ENCODE peak calls at places on chromosomes 2 and 18, in eight cellular contexts. V, O, U, F, E, Y, D and W are unnamed samples.

GRCh38 chr2:188677182-188677581 is 297.0 kb upstream of the COL3A1 start:
- DNase-seq in Y (no peak), E (no peak), F (peak), U (no peak), O (no peak), D (no peak), V (no peak), W (peak)

GRCh38 chr2:202608142-202608852 is 26.5 kb upstream of the FAM117B start:
- DNase-seq in D (no peak), U (no peak), F (no peak), E (no peak), O (no peak), V (no peak), Y (peak), W (no peak)

GRCh38 chr2:240631561-240632290 is 6.4 kb downstream of the GPR35 start:
- DNase-seq in D (no peak), F (no peak), Y (no peak), V (no peak), E (no peak), U (no peak), O (no peak), W (no peak)

GRCh38 chr2:15028406-15028805 is 395.9 kb downstream of the LRATD1 start:
- DNase-seq in E (no peak), V (no peak), Y (no peak), F (no peak), O (no peak), U (no peak), D (no peak), W (no peak)

GRCh38 chr2:16323131-16323520 is 342.5 kb downstream of the CYRIA start:
- DNase-seq in E (no peak), F (no peak), V (no peak), U (no peak), D (no peak), Y (no peak), O (no peak), W (no peak)

GRCh38 chr2:206915136-206915535 is 24.2 kb upstream of the CPO start:
- DNase-seq in O (no peak), V (peak), D (no peak), E (no peak), F (peak), Y (peak), U (no peak), W (peak)

GRCh38 chr2:73264332-73264606 is 20.0 kb downstream of the FBXO41 start:
- DNase-seq in V (no peak), O (no peak), D (no peak), E (no peak), U (no peak), F (no peak), Y (no peak), W (no peak)

GRCh38 chr2:119126650-119127049 is 31.9 kb downstream of the C1QL2 start:
- DNase-seq in F (no peak), O (no peak), E (no peak), Y (peak), D (no peak), U (no peak), V (peak), W (peak)

GRCh38 chr2:110929528-110929927 is 191.2 kb upstream of the BCL2L11 start:
- DNase-seq in D (no peak), Y (no peak), V (no peak), F (no peak), E (no peak), U (no peak), O (no peak), W (no peak)

GRCh38 chr2:127199223-127199622 is 20.9 kb downstream of the CYP27C1 start:
- DNase-seq in O (no peak), U (no peak), E (no peak), V (no peak), D (no peak), F (no peak), Y (no peak), W (no peak)

GRCh38 chr2:20698916-20699613 is 32.1 kb downstream of the GDF7 start:
- DNase-seq in Y (no peak), V (no peak), D (no peak), F (peak), E (no peak), U (no peak), O (no peak), W (no peak)

GRCh38 chr18:48993586-48993985 is 42.8 kb upstream of the SMAD7 start:
- DNase-seq in D (no peak), U (no peak), Y (no peak), F (peak), V (peak), O (no peak), E (no peak), W (peak)

GRCh38 chr2:229489016-229489415 is 217.9 kb upstream of the PID1 start:
- DNase-seq in U (no peak), E (no peak), F (peak), D (no peak), O (peak), V (peak), Y (no peak), W (peak)

GRCh38 chr2:86333378-86333777 is 4.0 kb downstream of the REEP1 start:
- DNase-seq in V (no peak), F (no peak), O (no peak), Y (no peak), D (no peak), E (no peak), U (no peak), W (no peak)

GRCh38 chr18:50571606-50572005 is 11.7 kb downstream of the MAPK4 start:
- DNase-seq in E (no peak), D (no peak), O (no peak), U (no peak), Y (no peak), V (no peak), F (no peak), W (no peak)

GRCh38 chr2:233451950-233452349 is 97.7 kb downstream of the DGKD start:
- DNase-seq in F (no peak), D (no peak), U (no peak), V (no peak), O (no peak), Y (no peak), E (no peak), W (no peak)

GRCh38 chr2:10326151-10326616 is 23.5 kb downstream of the HPCAL1 start:
- DNase-seq in E (no peak), U (no peak), O (no peak), V (no peak), F (no peak), Y (no peak), D (no peak), W (no peak)

GRCh38 chr2:98623657-98624056 is 15.3 kb downstream of the UNC50 start:
- DNase-seq in F (no peak), E (no peak), D (no peak), V (peak), U (no peak), O (no peak), Y (peak), W (no peak)

GRCh38 chr2:142668420-142668819 is 209.0 kb upstream of the KYNU start:
- DNase-seq in E (no peak), U (no peak), V (no peak), O (no peak), D (no peak), Y (no peak), F (no peak), W (peak)

GRCh38 chr2:27154990-27155615 is 6.3 kb downstream of the TCF23 start:
- DNase-seq in F (no peak), V (no peak), U (no peak), E (no peak), D (no peak), Y (no peak), O (no peak), W (no peak)

GRCh38 chr2:190670182-190670946 is 21.5 kb downstream of the NAB1 start:
- DNase-seq in V (no peak), Y (no peak), D (peak), F (no peak), O (no peak), U (no peak), E (no peak), W (no peak)

GRCh38 chr18:61635901-61636528 is 256.8 kb downstream of the RNF152 start:
- DNase-seq in Y (peak), E (no peak), V (peak), D (no peak), U (peak), O (no peak), F (peak), W (peak)